ENCODE peak calls at places on chromosomes 11 and 22, in ten cellular contexts. T is trophoblast cell; U is iPS-NIHi11; L is A172; D is heart left ventricle; K is stimulated activated CD4-positive, alpha-beta T cell treated with anti-CD3 and anti-CD28 coated beads, Interleukin-2, amount 100 ng/mL, for 48 hours; B is stimulated activated effector memory CD8-positive, alpha-beta T cell treated with anti-CD3 and anti-CD28 coated beads, Interleukin-12 subunit alpha, Interleukin-12 subunit beta, amount 100 ng/mL, for 72 hours; E is activated T-helper 1 cell treated with anti-CD3 and anti-CD28 coated beads, Interleukin-12 subunit alpha, Interleukin-12 subunit beta, Interleukin-2, Interleukin-4 antibody, amounts not matched to agents 30 ng/mL and 10 ng/mL and 1 ng/mL, durations not matched to agents 14 hours and 24 hours and 36 hours; Q is stimulated activated naive B cell treated with anti-CD40 and anti-IgM and Interleukin-4, amounts not matched to agents 10 μg/mL and 1 μg/mL and 100 μg/mL, for 72 hours; Y is Kasumi-1. I is an unnamed sample.

GRCh38 chr11:44927174-44927661 is 23.5 kb downstream of the TP53I11 start:
- DNase-seq in U (peak), L (peak), K (peak), E (peak), D (peak), B (peak), Y (peak), T (peak), Q (no peak), I (peak)

GRCh38 chr11:118834428-118835028 is 43.6 kb upstream of the DDX6 start:
- DNase-seq in L (no peak), B (no peak), U (no peak), K (no peak), Q (no peak), D (no peak), Y (no peak), E (no peak), T (peak), I (no peak)

GRCh38 chr11:112279901-112280267 is 19.2 kb upstream of the PLET1 start:
- DNase-seq in B (peak), Y (peak), D (peak), L (peak), E (peak), Q (peak), T (peak), K (peak), U (peak), I (peak)

GRCh38 chr11:63920870-63921417 is 4.0 kb upstream of the RCOR2 start:
- DNase-seq in Y (no peak), Q (no peak), D (peak), K (no peak), U (peak), B (no peak), L (no peak), T (no peak), E (no peak), I (no peak)

GRCh38 chr11:2988361-2988762 is 3.8 kb downstream of the NAP1L4 start:
- DNase-seq in Q (no peak), T (no peak), K (no peak), E (no peak), L (no peak), Y (no peak), B (peak), D (no peak), U (no peak), I (no peak)

GRCh38 chr22:29073618-29074275 is 912 bp downstream of the KREMEN1 start:
- DNase-seq in B (peak), K (no peak), U (peak), D (peak), E (no peak), L (no peak), Y (no peak), Q (no peak), T (peak), I (no peak)

GRCh38 chr22:41001722-41002122 is 50.5 kb downstream of the RBX1 start:
- DNase-seq in E (no peak), T (peak), Q (no peak), K (no peak), Y (no peak), B (no peak), L (peak), U (no peak), D (no peak), I (peak)

GRCh38 chr11:69411257-69411924 is 70.1 kb upstream of the LINC01488 start:
- DNase-seq in B (no peak), K (no peak), Y (no peak), D (no peak), U (no peak), Q (no peak), T (no peak), L (no peak), E (no peak), I (no peak)

GRCh38 chr11:125300791-125301218 is 136.3 kb downstream of the PKNOX2 start:
- DNase-seq in T (peak), B (no peak), Q (no peak), E (no peak), L (peak), K (no peak), D (peak), Y (no peak), U (no peak), I (peak)

GRCh38 chr22:27370281-27370680 is 431.3 kb downstream of the MN1 start:
- DNase-seq in L (no peak), T (no peak), U (no peak), E (no peak), Y (peak), K (no peak), Q (peak), D (no peak), B (no peak), I (no peak)

GRCh38 chr22:36334081-36334831 is 53.5 kb downstream of the MYH9 start:
- DNase-seq in B (peak), T (peak), E (peak), Y (peak), L (no peak), D (peak), Q (no peak), U (no peak), K (no peak), I (no peak)

GRCh38 chr11:126262216-126262615 is 6.5 kb downstream of the SRPRA start:
- DNase-seq in Q (no peak), Y (no peak), L (no peak), K (no peak), U (no peak), B (no peak), E (no peak), T (no peak), D (no peak), I (no peak)

GRCh38 chr22:47653921-47654320 is 891.5 kb downstream of the TBC1D22A start:
- DNase-seq in D (no peak), E (no peak), Y (no peak), L (no peak), Q (no peak), T (no peak), B (no peak), U (no peak), K (no peak), I (no peak)

GRCh38 chr22:45105281-45105700 is 58.4 kb upstream of the NUP50 start:
- DNase-seq in Y (no peak), K (no peak), L (peak), E (no peak), B (no peak), T (peak), D (no peak), U (no peak), Q (no peak), I (peak)

GRCh38 chr11:48055292-48056132 is 75.2 kb downstream of the PTPRJ start:
- DNase-seq in Y (peak), Q (peak), K (peak), U (peak), T (no peak), D (no peak), E (peak), L (peak), B (peak), I (peak)

GRCh38 chr11:129705341-129705740 is 110.3 kb upstream of the TMEM45B start:
- DNase-seq in D (no peak), L (no peak), K (no peak), U (no peak), B (no peak), T (no peak), E (no peak), Y (no peak), Q (no peak), I (no peak)

GRCh38 chr11:77882396-77882795 is 61.5 kb downstream of the AAMDC start:
- DNase-seq in L (no peak), T (peak), E (no peak), U (no peak), B (no peak), K (no peak), D (no peak), Q (no peak), Y (no peak), I (no peak)

GRCh38 chr11:34234086-34234740 is 123.6 kb downstream of the ABTB2 start:
- DNase-seq in B (peak), Q (peak), D (no peak), E (peak), K (peak), L (peak), T (peak), Y (peak), U (peak), I (peak)

GRCh38 chr11:132158091-132158490 is 787.7 kb downstream of the NTM start:
- DNase-seq in B (no peak), L (no peak), Q (no peak), U (peak), D (no peak), E (no peak), T (peak), Y (no peak), K (no peak), I (peak)

GRCh38 chr22:37231406-37232139 is 12.5 kb downstream of the RAC2 start:
- DNase-seq in D (no peak), B (no peak), T (no peak), Y (no peak), K (no peak), Q (no peak), U (no peak), E (no peak), L (no peak), I (no peak)

GRCh38 chr11:76221365-76221764 is 15.1 kb upstream of the WNT11 start:
- DNase-seq in B (no peak), U (no peak), T (no peak), D (no peak), Y (no peak), Q (no peak), K (no peak), E (no peak), L (no peak), I (no peak)

GRCh38 chr11:57763568-57763967 is 2.0 kb downstream of the CTNND1 start:
- DNase-seq in L (peak), D (no peak), K (no peak), E (no peak), T (peak), Y (no peak), B (no peak), U (peak), Q (no peak), I (peak)

GRCh38 chr11:8692417-8692816 is 9.8 kb downstream of the RPL27A start:
- DNase-seq in K (no peak), U (no peak), T (no peak), L (no peak), Y (no peak), D (no peak), B (no peak), E (no peak), Q (no peak), I (no peak)

GRCh38 chr22:22616636-22617035 is 27.8 kb upstream of the GGTLC2 start:
- DNase-seq in D (no peak), Y (no peak), B (no peak), K (no peak), Q (peak), U (no peak), L (peak), E (peak), T (no peak), I (no peak)

GRCh38 chr11:417652-418342 is 3.0 kb upstream of the SIGIRR start:
- DNase-seq in U (no peak), E (no peak), D (peak), L (no peak), Q (no peak), T (peak), Y (no peak), B (peak), K (no peak), I (no peak)

GRCh38 chr11:32307921-32308320 is 127.4 kb downstream of the WT1 start:
- DNase-seq in Y (no peak), L (no peak), K (no peak), Q (no peak), U (no peak), B (no peak), E (no peak), T (no peak), D (no peak), I (no peak)

GRCh38 chr22:46823248-46823647 is 60.8 kb downstream of the TBC1D22A start:
- DNase-seq in T (no peak), U (no peak), B (no peak), L (no peak), K (no peak), E (no peak), D (no peak), Q (no peak), Y (no peak), I (no peak)

GRCh38 chr22:43891360-43892182 is at the start of gene PNPLA5:
- DNase-seq in D (no peak), Q (no peak), L (no peak), T (no peak), E (no peak), K (peak), B (no peak), U (peak), Y (no peak), I (no peak)

GRCh38 chr11:102111011-102111786 is 952 bp downstream of the YAP1 start:
- DNase-seq in D (peak), E (peak), L (peak), U (peak), B (peak), Q (no peak), T (peak), Y (no peak), K (no peak), I (peak)

GRCh38 chr11:15967966-15968365 is 388.4 kb downstream of the SOX6 start:
- DNase-seq in Q (no peak), K (no peak), L (peak), U (no peak), E (no peak), D (no peak), B (no peak), T (peak), Y (no peak), I (peak)

GRCh38 chr11:9210224-9210921 is 54.8 kb downstream of the DENND5A start:
- DNase-seq in U (no peak), E (no peak), K (no peak), L (no peak), Q (no peak), T (peak), D (no peak), Y (no peak), B (no peak), I (no peak)